ENCODE peak calls at places on chromosomes 5 and 9, in six cellular contexts. S is upper lobe of left lung, Z is transverse colon, O is suprapubic skin, X is A549, W is H1. H is an unnamed sample.

GRCh38 chr5:65914644-65915196 is 11.7 kb upstream of the ERBIN start:
- DNase-seq in X (no peak), W (no peak), S (no peak), O (no peak), Z (peak), H (no peak)

GRCh38 chr5:72509401-72509800 is 2.2 kb upstream of the ZNF366 start:
- DNase-seq in Z (no peak), S (no peak), W (no peak), X (no peak), O (peak), H (no peak)

GRCh38 chr9:27665121-27665520 is 91.8 kb upstream of the C9orf72 start:
- DNase-seq in X (no peak), S (no peak), Z (peak), W (no peak), O (no peak), H (no peak)

GRCh38 chr5:27463446-27464149 is 425.2 kb upstream of the CDH9 start:
- DNase-seq in O (no peak), X (no peak), S (no peak), W (no peak), Z (no peak), H (no peak)

GRCh38 chr5:138349842-138350635 is 2.4 kb upstream of the KDM3B start:
- DNase-seq in S (no peak), W (no peak), O (no peak), Z (no peak), X (no peak), H (no peak)

GRCh38 chr9:129036923-129037766 is 719 bp downstream of the MIGA2 start:
- DNase-seq in Z (no peak), X (no peak), O (no peak), W (no peak), S (no peak), H (no peak)

GRCh38 chr5:132327278-132327959 is 33.2 kb downstream of the SLC22A4 start:
- DNase-seq in S (no peak), Z (no peak), X (no peak), O (no peak), W (no peak), H (no peak)

GRCh38 chr5:110034076-110034475 is 344.3 kb downstream of the MAN2A1 start:
- DNase-seq in Z (no peak), W (no peak), X (no peak), O (no peak), S (no peak), H (no peak)

GRCh38 chr9:89798546-89799120 is 193.8 kb downstream of the GADD45G start:
- DNase-seq in Z (no peak), X (no peak), W (no peak), S (no peak), O (no peak), H (no peak)

GRCh38 chr5:14108170-14108996 is 34.8 kb upstream of the TRIO start:
- DNase-seq in Z (peak), W (peak), X (peak), S (peak), O (no peak), H (peak)

GRCh38 chr5:1836891-1837880 is 36.0 kb downstream of the NDUFS6 start:
- DNase-seq in Z (no peak), O (no peak), S (no peak), X (no peak), W (no peak), H (no peak)

GRCh38 chr9:79371948-79372555 is 199.7 kb upstream of the TLE4 start:
- DNase-seq in X (no peak), Z (no peak), W (no peak), S (no peak), O (no peak), H (no peak)

GRCh38 chr9:101791938-101792337 is 53.5 kb upstream of the GRIN3A start:
- DNase-seq in O (no peak), W (peak), X (peak), S (no peak), Z (peak), H (no peak)

GRCh38 chr9:81609782-81610738 is 79.3 kb downstream of the TLE1 start:
- DNase-seq in S (no peak), X (no peak), W (no peak), O (no peak), Z (no peak), H (no peak)

GRCh38 chr9:113964740-113965095 is 88.6 kb downstream of the ZNF618 start:
- DNase-seq in X (no peak), Z (no peak), O (no peak), W (no peak), S (no peak), H (no peak)

GRCh38 chr5:124263172-124263571 is 483.3 kb downstream of the ZNF608 start:
- DNase-seq in W (no peak), S (no peak), Z (no peak), O (no peak), X (no peak), H (no peak)

GRCh38 chr5:80987078-80987766 is 27.1 kb downstream of the RASGRF2 start:
- DNase-seq in X (no peak), S (no peak), Z (no peak), O (no peak), W (no peak), H (no peak)

GRCh38 chr9:1709347-1709746 is 305.8 kb upstream of the SMARCA2 start:
- DNase-seq in X (peak), Z (no peak), O (no peak), S (no peak), W (no peak), H (no peak)

GRCh38 chr5:441996-442334 is 1.0 kb upstream of the EXOC3 start:
- DNase-seq in O (peak), S (no peak), W (no peak), Z (no peak), X (no peak), H (no peak)

GRCh38 chr5:439636-440035 is 3.3 kb upstream of the EXOC3 start:
- DNase-seq in W (no peak), O (peak), S (no peak), Z (peak), X (no peak), H (no peak)

GRCh38 chr5:439181-439580 is 3.8 kb upstream of the EXOC3 start:
- DNase-seq in Z (no peak), W (no peak), O (peak), X (no peak), S (no peak), H (no peak)

GRCh38 chr5:442335-443238 is at the start of gene EXOC3:
- DNase-seq in X (peak), O (peak), S (peak), Z (peak), W (no peak), H (peak)

GRCh38 chr5:440413-441180 is 2.4 kb upstream of the EXOC3 start:
- DNase-seq in O (peak), X (no peak), W (no peak), Z (peak), S (no peak), H (no peak)
- TF ChIP-seq POLR2A in O (no peak), X (no peak), W (no peak), Z (no peak), S (no peak), H (no peak)

DNA sequence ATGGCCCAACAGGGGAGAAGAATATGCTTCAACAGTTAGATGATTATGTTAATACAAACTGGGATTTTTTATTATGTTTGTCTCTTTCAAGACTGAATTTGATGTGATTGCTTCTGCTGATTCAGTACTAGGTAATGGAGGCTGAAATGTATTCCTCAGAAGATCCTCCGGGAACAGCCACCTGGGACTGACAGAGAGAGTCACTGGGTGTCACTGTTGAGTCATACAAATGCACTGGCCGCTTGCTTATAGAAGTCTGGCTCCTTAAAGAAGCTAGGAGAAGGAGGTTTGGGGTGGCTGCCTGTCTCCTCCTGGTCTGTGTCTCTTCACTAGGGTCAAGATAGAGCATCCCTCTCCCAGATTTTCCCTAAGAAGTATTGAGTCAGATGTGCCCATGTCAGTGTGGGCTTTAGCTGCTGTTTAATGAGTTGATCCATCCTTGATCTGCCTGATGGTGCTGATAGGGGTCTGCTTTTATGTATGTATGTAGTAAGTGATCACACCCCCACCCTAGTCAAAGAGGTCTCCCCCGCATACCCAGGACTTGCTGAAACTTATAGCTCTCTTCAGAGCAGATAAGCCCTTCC is 773.4 kb downstream of the BRINP1 start:
- DNase-seq in Z (peak), W (peak), S (peak), X (peak), O (no peak), H (no peak)
- TF ChIP-seq EP300 in Z (no peak), W (no peak), S (no peak), X (no peak), O (no peak), H (no peak)

GRCh38 chr9:137776306-137776995 is 101.1 kb upstream of the CACNA1B start:
- DNase-seq in X (no peak), O (no peak), S (no peak), Z (no peak), W (no peak), H (no peak)
- H3K4me3 ChIP-seq in X (no peak), O (no peak), S (no peak), Z (no peak), W (no peak), H (no peak)

GRCh38 chr5:83055166-83055565 is 22.0 kb downstream of the TMEM167A start:
- DNase-seq in S (no peak), W (no peak), X (no peak), Z (no peak), O (no peak), H (no peak)
- TF ChIP-seq POLR2A in S (no peak), W (no peak), X (no peak), Z (no peak), O (no peak), H (no peak)

GRCh38 chr9:133415107-133415506 is 2.7 kb downstream of the REXO4 start:
- DNase-seq in S (no peak), X (no peak), W (no peak), Z (no peak), O (no peak), H (no peak)

GRCh38 chr9:133419005-133419404 is 1.2 kb upstream of the REXO4 start:
- DNase-seq in W (no peak), O (no peak), Z (peak), X (no peak), S (no peak), H (no peak)

GRCh38 chr9:133421615-133422542 is at the start of gene ADAMTS13:
- DNase-seq in S (no peak), X (peak), W (no peak), Z (no peak), O (no peak), H (no peak)

GRCh38 chr9:133420392-133420827 is 1.8 kb upstream of the ADAMTS13 start:
- DNase-seq in X (peak), W (no peak), O (no peak), S (no peak), Z (no peak), H (no peak)

GRCh38 chr9:133417541-133418461 is at the start of gene REXO4:
- DNase-seq in Z (peak), O (peak), S (peak), W (peak), X (peak), H (peak)
- TF ChIP-seq EP300 in Z (no peak), O (no peak), S (no peak), W (no peak), X (no peak), H (no peak)

GRCh38 chr5:32244017-32244416 is 68.7 kb downstream of the MTMR12 start:
- DNase-seq in S (no peak), X (no peak), Z (no peak), O (peak), W (no peak), H (no peak)
- H3K4me3 ChIP-seq in S (no peak), X (no peak), Z (no peak), O (no peak), W (no peak), H (no peak)

GRCh38 chr5:177403826-177404640 is 3.6 kb upstream of the PFN3 start:
- DNase-seq in S (peak), O (peak), X (peak), W (no peak), Z (peak), H (peak)
- TF ChIP-seq POLR2A in S (no peak), O (no peak), X (peak), W (no peak), Z (no peak), H (no peak)

GRCh38 chr5:141864371-141865370 is 13.5 kb downstream of the PCDH1 start:
- DNase-seq in W (no peak), S (no peak), O (no peak), X (no peak), Z (no peak), H (no peak)

GRCh38 chr5:141867651-141868050 is 10.6 kb downstream of the PCDH1 start:
- DNase-seq in Z (no peak), O (no peak), X (no peak), W (no peak), S (no peak), H (no peak)

GRCh38 chr5:141865406-141865805 is 12.8 kb downstream of the PCDH1 start:
- DNase-seq in O (no peak), X (no peak), S (no peak), Z (no peak), W (no peak), H (no peak)

GRCh38 chr5:141867139-141867538 is 11.1 kb downstream of the PCDH1 start:
- DNase-seq in W (no peak), Z (peak), O (no peak), S (no peak), X (no peak), H (no peak)

GRCh38 chr5:141866111-141866510 is 12.1 kb downstream of the PCDH1 start:
- DNase-seq in X (no peak), W (no peak), Z (peak), S (peak), O (no peak), H (no peak)
- TF ChIP-seq EP300 in X (no peak), W (no peak), Z (peak), S (no peak), O (no peak), H (no peak)

GRCh38 chr5:128966846-128967245 is 1.6 kb downstream of the SLC27A6 start:
- DNase-seq in W (no peak), O (no peak), Z (no peak), S (no peak), X (no peak), H (no peak)
- H3K4me3 ChIP-seq in W (no peak), O (no peak), Z (no peak), S (no peak), X (no peak), H (no peak)

GRCh38 chr5:148826082-148826971 is at the start of gene ADRB2:
- DNase-seq in Z (peak), S (peak), W (peak), O (peak), X (peak), H (peak)
- TF ChIP-seq POLR2A in Z (peak), S (peak), W (peak), O (peak), X (peak), H (no peak)